ENCODE peak calls at places on chromosomes 2 and 18, in four cellular contexts. Y is stomach, R is tibial artery, Z is body of pancreas. Q is an unnamed sample.

GRCh38 chr2:170354409-170354808 is 176.5 kb downstream of the MYO3B start:
- DNase-seq in Y (no peak), R (no peak), Z (no peak), Q (no peak)

GRCh38 chr2:70776266-70776665 is 8.3 kb upstream of the ADD2 start:
- DNase-seq in Y (no peak), R (no peak), Z (no peak), Q (no peak)

GRCh38 chr18:56569391-56569790 is 69.0 kb downstream of the TXNL1 start:
- DNase-seq in Y (no peak), R (no peak), Z (no peak), Q (no peak)

GRCh38 chr2:221673248-221673647 is 101.1 kb upstream of the EPHA4 start:
- DNase-seq in Y (no peak), R (no peak), Z (no peak), Q (no peak)

GRCh38 chr18:26685438-26686173 is 137.3 kb upstream of the KCTD1 start:
- DNase-seq in Y (no peak), R (no peak), Z (no peak), Q (no peak)

GRCh38 chr18:46917108-46917807 is at the start of the genes KATNAL2 and PIAS2:
- DNase-seq in Y (peak), R (peak), Z (peak), Q (peak)

GRCh38 chr2:119190726-119191125 is 32.2 kb upstream of the C1QL2 start:
- DNase-seq in Y (no peak), R (no peak), Z (no peak), Q (no peak)

GRCh38 chr2:27552941-27553340 is 29.9 kb upstream of the ZNF512 start:
- DNase-seq in Y (no peak), R (no peak), Z (no peak), Q (no peak)

GRCh38 chr2:29075894-29076700 is 1.8 kb upstream of the PCARE start:
- DNase-seq in Y (no peak), R (no peak), Z (no peak), Q (no peak)

GRCh38 chr2:170022692-170023091 is 155.3 kb upstream of the MYO3B start:
- DNase-seq in Y (no peak), R (no peak), Z (no peak), Q (no peak)

GRCh38 chr2:84807063-84807485 is 73.8 kb downstream of the TRABD2A start:
- DNase-seq in Y (peak), R (peak), Z (peak), Q (no peak)

GRCh38 chr2:42567389-42567788 is 1.0 kb upstream of the MTA3 start:
- DNase-seq in Y (no peak), R (no peak), Z (no peak), Q (no peak)

GRCh38 chr18:9534844-9535243 is 59.5 kb downstream of the RALBP1 start:
- DNase-seq in Y (no peak), R (no peak), Z (no peak), Q (no peak)

GRCh38 chr2:20593072-20594034 is 57.5 kb downstream of the HS1BP3 start:
- DNase-seq in Y (peak), R (peak), Z (peak), Q (no peak)

GRCh38 chr2:235679471-235679870 is 185.6 kb downstream of the AGAP1 start:
- DNase-seq in Y (no peak), R (no peak), Z (no peak), Q (no peak)

GRCh38 chr2:126784045-126784444 is 114.6 kb upstream of the TEX51 start:
- DNase-seq in Y (no peak), R (no peak), Z (no peak), Q (no peak)

GRCh38 chr2:133241231-133241575 is 327.1 kb downstream of the NCKAP5 start:
- DNase-seq in Y (no peak), R (no peak), Z (no peak), Q (no peak)

GRCh38 chr2:26126091-26126490 is 46.8 kb upstream of the GAREM2 start:
- DNase-seq in Y (no peak), R (no peak), Z (no peak), Q (no peak)

GRCh38 chr2:86337235-86338099 is at the start of gene REEP1:
- DNase-seq in Y (peak), R (no peak), Z (peak), Q (peak)

GRCh38 chr2:119158563-119159347 is at the start of gene C1QL2:
- DNase-seq in Y (no peak), R (no peak), Z (no peak), Q (no peak)

GRCh38 chr18:45932708-45933107 is 34.4 kb downstream of the EPG5 start:
- DNase-seq in Y (no peak), R (no peak), Z (no peak), Q (no peak)

GRCh38 chr2:27494284-27494943 is 586 bp downstream of the FNDC4 start:
- DNase-seq in Y (no peak), R (peak), Z (peak), Q (no peak)

GRCh38 chr2:101446869-101447268 is 28.0 kb downstream of the RFX8 start:
- DNase-seq in Y (no peak), R (no peak), Z (no peak), Q (no peak)

GRCh38 chr2:169928463-169928864 is 101.2 kb downstream of the UBR3 start:
- DNase-seq in Y (no peak), R (no peak), Z (no peak), Q (no peak)

GRCh38 chr2:1742680-1743395 is 1.5 kb downstream of the PXDN start:
- DNase-seq in Y (peak), R (peak), Z (peak), Q (peak)

GRCh38 chr2:193517615-193518014 is 1322.9 kb upstream of the TMEFF2 start:
- DNase-seq in Y (no peak), R (no peak), Z (no peak), Q (no peak)

GRCh38 chr2:120712180-120712678 is 23.4 kb upstream of the GLI2 start:
- DNase-seq in Y (no peak), R (no peak), Z (no peak), Q (no peak)

GRCh38 chr18:24492445-24492844 is 32.0 kb downstream of the HRH4 start:
- DNase-seq in Y (no peak), R (no peak), Z (no peak), Q (no peak)

GRCh38 chr18:3498705-3499451 is 48.9 kb downstream of the TGIF1 start:
- DNase-seq in Y (peak), R (no peak), Z (peak), Q (peak)

GRCh38 chr2:190947711-190948251 is 66.2 kb downstream of the STAT1 start:
- DNase-seq in Y (no peak), R (no peak), Z (peak), Q (no peak)

GRCh38 chr18:79248495-79249078 is 147.1 kb upstream of the NFATC1 start:
- DNase-seq in Y (no peak), R (no peak), Z (no peak), Q (no peak)

GRCh38 chr18:3148930-3149535 is 70.7 kb downstream of the MYOM1 start:
- DNase-seq in Y (no peak), R (no peak), Z (no peak), Q (no peak)

GRCh38 chr18:3250237-3251107 is 2.9 kb downstream of the MYL12A start:
- DNase-seq in Y (no peak), R (no peak), Z (no peak), Q (no peak)

GRCh38 chr2:123738643-123739042 is 286.4 kb upstream of the CNTNAP5 start:
- DNase-seq in Y (no peak), R (no peak), Z (no peak), Q (no peak)

GRCh38 chr2:201220102-201220570 is 37.2 kb downstream of the CASP10 start:
- DNase-seq in Y (peak), R (no peak), Z (peak), Q (no peak)

GRCh38 chr2:68371138-68371537 is 6.1 kb downstream of the PLEK start:
- DNase-seq in Y (no peak), R (no peak), Z (no peak), Q (no peak)

GRCh38 chr2:176911-177310 is 86.9 kb downstream of the SH3YL1 start:
- DNase-seq in Y (no peak), R (no peak), Z (no peak), Q (no peak)

DNA sequence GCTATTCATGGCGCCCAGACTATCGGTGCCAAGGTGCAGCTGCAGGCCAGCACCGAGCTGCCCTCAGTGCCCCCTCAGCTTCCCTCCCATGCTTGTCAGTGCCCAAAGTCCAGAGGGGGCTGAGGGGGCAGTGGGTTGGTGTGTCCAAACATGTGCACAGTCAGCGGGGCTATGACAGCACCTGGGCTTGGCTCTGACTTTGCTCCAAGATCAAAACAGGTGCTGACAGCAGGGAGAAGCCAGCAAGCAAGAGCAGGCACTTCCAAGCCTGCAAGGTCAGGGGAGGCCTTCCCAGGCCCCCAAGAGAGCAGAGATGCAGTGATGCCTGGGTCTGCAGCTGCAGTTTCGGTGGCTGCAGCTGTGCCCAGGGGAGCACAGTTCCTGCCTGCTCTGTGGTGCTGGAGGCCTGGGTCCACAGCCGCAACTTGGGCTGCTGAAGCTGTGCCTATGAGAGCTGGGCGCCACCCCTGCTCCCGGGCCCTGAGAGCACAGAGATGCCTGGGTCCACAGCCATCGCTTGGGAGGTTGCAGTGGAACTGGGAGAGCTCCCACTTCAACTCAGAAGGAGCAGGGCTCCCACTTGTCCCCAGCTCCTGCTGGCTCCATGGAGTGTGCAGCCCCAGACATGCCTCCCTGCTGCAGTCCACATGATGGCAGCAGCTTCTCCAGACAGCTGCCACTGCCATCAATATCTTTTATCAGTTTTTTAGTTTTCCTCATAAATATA is 775.3 kb upstream of the POU3F3 start:
- DNase-seq in Y (no peak), R (no peak), Z (no peak), Q (no peak)
- TF ChIP-seq CTCF in Y (no peak), R (no peak), Z (no peak), Q (peak)

GRCh38 chr18:21243041-21243431 is 1.0 kb downstream of the GREB1L start:
- DNase-seq in Y (no peak), R (no peak), Z (no peak), Q (no peak)

GRCh38 chr18:21241224-21242131 is 554 bp upstream of the GREB1L start:
- DNase-seq in Y (no peak), R (no peak), Z (no peak), Q (no peak)

DNA sequence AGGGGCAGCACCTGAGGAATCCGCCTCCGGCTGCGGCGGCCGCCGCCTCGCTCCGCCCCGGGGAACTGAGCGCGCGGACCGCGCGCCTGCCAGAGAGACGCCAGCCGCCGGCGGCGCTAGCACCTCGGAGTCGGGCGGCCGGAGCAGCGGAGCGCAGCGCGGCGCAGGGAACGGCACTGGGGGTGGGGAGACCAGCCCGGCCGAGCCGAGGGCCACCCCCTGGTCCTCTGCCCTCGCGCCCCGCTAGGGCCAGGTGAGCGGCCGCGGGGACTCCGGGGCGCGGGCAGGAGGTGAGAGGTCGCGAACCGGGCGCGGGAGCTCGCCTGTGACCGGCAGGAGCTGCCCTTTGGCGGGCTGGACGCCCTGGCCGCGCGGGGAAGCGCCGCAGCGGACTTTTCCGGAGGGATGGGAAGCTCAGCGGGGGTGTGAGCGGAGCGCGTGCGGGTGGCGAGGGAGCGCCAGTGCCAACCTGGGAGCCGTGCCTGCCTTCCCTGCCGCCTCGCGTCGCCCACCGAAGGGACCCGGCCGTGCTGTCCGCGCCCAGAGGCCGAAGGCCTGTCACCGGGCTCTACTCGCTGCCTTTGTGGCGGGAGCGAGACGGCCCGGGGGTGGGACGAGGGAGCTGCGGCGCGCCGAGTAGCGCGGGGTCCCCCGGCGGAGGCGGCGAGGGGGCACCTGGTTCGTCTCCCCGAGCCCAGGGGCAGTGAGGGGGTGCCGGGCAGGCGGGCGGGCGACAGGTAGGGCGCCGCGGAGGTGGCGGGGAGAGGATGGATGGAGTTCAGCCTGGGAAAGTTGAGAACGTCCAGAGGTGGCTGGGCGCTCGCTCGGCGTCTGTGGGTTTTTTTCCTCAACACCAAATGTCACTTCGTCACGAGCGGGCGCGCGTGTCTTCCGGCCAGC is at the start of gene GREB1L:
- DNase-seq in Y (peak), R (no peak), Z (peak), Q (peak)
- TF ChIP-seq CTCF in Y (no peak), R (peak), Z (no peak), Q (peak)

DNA sequence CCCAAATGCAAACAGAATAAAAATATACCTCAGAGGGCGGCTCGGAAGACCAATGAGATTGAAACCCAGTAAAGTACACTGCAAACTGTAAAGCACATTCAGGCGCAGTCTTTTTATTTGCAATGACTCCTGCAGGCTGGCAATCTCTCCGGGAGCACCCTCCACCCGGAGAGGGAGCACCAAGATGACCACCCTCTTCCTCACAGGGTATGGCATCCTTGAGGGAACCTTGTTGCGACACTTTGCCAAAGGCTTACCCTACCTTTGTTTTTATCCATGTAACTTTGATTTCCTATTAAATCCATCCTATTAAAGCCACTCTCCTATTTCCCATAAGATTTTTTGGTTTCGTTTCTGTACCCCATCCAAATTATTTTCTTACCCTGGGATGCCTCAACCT is 16.2 kb downstream of the CHST10 start:
- DNase-seq in Y (no peak), R (no peak), Z (no peak), Q (no peak)
- TF ChIP-seq CTCF in Y (no peak), R (no peak), Z (no peak), Q (no peak)

DNA sequence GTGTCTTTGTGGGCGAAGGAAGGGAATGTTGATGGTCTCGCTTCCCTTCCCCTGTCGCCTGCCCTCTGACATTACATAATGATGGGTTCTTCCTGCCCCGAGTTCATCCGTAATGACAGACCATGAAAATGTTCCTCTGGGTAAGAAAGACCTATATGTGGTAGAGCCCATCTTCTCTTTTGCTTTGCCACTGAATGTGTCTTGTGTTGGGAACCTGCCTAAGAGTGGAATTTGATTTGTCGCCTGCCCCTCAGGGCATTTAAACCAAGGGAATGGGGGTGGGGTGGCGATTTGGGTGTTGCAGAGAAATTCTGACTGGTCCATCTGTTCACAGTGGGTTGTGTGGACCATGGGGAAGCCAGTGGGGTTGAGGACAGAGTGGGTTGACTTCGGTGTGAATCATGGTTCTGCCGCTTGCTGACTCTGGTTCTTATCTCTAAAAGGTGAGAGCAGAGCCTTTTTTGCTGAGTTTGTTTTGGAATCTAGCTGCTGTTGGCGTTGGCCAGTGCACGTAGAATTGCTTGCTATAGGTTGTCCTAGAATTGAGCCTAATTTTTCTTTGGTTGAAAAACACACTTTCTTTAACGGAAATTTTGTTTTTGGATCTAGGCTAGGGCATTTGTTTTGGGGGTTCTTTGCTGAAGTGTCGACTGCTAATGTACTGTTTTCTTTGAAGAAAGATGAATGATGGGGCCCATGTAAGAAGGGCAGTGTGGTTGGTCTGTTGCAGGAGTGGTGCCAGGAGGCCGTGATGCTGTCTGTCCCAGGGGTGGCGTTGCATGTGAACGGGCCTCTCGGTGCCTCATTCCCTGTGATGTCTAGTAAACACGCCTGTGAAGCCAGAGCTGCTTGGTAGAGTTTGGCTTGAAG is 1.3 kb downstream of the INPP4A start:
- DNase-seq in Y (no peak), R (no peak), Z (no peak), Q (no peak)
- TF ChIP-seq CTCF in Y (no peak), R (no peak), Z (no peak), Q (no peak)

GRCh38 chr2:65070172-65070830 is 14.1 kb downstream of the CEP68 start:
- DNase-seq in Y (no peak), R (no peak), Z (no peak), Q (no peak)
- TF ChIP-seq CTCF in Y (no peak), R (no peak), Z (no peak), Q (no peak)

DNA sequence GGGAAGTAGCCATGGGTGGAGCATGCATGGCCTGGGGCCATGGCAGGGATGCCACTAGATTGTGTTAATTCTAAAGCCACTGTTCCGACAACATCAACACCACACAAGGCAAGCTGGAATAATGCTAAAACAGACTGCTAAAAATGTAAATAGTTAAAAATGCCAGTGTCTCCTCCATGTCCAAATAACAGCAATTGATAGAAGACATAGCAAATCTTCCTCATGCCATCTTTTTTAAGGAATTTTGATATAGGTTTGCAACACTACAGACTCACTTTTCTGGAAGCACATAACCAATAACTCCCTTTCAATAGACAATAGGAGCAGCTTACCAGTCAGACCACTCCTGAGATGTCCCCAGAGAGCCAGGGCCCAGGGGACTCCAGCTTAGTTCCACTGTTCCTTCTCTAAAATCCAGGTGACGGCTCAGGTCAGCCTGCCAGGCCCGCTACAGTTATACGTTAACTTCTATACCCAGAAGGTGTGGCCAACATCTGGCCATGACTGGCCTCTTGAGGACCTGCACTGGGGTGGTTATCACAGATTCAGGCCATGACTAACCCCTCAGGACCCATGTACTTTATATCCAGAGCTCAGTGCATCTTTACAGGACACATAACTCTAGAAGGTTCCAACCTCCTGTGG is 20.3 kb downstream of the TUBB6 start:
- DNase-seq in Y (no peak), R (no peak), Z (no peak), Q (no peak)
- TF ChIP-seq CTCF in Y (no peak), R (no peak), Z (no peak), Q (peak)

GRCh38 chr18:29873211-29873610 is 1169.3 kb downstream of the DSC3 start:
- DNase-seq in Y (no peak), R (no peak), Z (no peak), Q (no peak)

GRCh38 chr18:29879763-29880162 is 1162.8 kb downstream of the DSC3 start:
- DNase-seq in Y (no peak), R (no peak), Z (no peak), Q (no peak)

GRCh38 chr18:29874519-29875098 is 1167.9 kb downstream of the DSC3 start:
- DNase-seq in Y (no peak), R (no peak), Z (peak), Q (no peak)
- TF ChIP-seq CTCF in Y (peak), R (no peak), Z (peak), Q (peak)